ENCODE peak calls at places on chromosomes 11 and 22, in ten cellular contexts. L, Z, C, X, U, M, Q, F, E and B are unnamed samples.

GRCh38 chr11:125553357-125553756 is 15.9 kb upstream of the EI24 start:
- DNase-seq in M (no peak), U (no peak), Z (no peak), L (no peak), Q (no peak), X (no peak), F (no peak), C (no peak), E (no peak), B (no peak)

GRCh38 chr11:105236631-105237030 is 97.1 kb upstream of the CARD18 start:
- DNase-seq in L (no peak), M (no peak), X (no peak), F (no peak), Z (no peak), Q (no peak), U (peak; percentile 46), E (no peak), C (no peak), B (no peak)

GRCh38 chr11:73325036-73325981 is 17.2 kb downstream of the ARHGEF17 start:
- DNase-seq in U (peak; percentile 81), F (no peak), E (no peak), C (peak; percentile 69), L (no peak), M (no peak), Z (no peak), Q (no peak), X (no peak), B (no peak)

GRCh38 chr11:123194308-123195181 is 503 bp downstream of the CLMP start:
- DNase-seq in U (peak; percentile 61), X (no peak), M (no peak), E (no peak), C (no peak), L (no peak), Z (no peak), Q (no peak), F (no peak), B (no peak)

GRCh38 chr11:76152086-76152658 is 54.1 kb downstream of the WNT11 start:
- DNase-seq in C (peak; percentile 89), Z (peak; percentile 90), U (peak; percentile 44), L (no peak), M (peak; percentile 95), X (peak; percentile 39), E (peak; percentile 65), F (peak; percentile 67), Q (no peak), B (peak; percentile 89)

GRCh38 chr11:1071571-1072115 is 3.0 kb upstream of the MUC2 start:
- DNase-seq in C (no peak), X (no peak), F (no peak), M (no peak), U (no peak), Q (no peak), L (no peak), Z (no peak), E (no peak), B (no peak)

GRCh38 chr11:78526497-78527146 is 48.0 kb downstream of the NARS2 start:
- DNase-seq in Z (no peak), C (no peak), U (no peak), F (no peak), E (no peak), X (no peak), L (no peak), Q (no peak), M (no peak), B (no peak)

GRCh38 chr11:46200537-46201281 is 76.8 kb upstream of the CREB3L1 start:
- DNase-seq in Z (no peak), L (no peak), Q (no peak), U (peak; percentile 48), E (no peak), F (no peak), X (no peak), M (no peak), C (no peak), B (no peak)

GRCh38 chr11:131776211-131776610 is 405.8 kb downstream of the NTM start:
- DNase-seq in Z (no peak), L (no peak), U (no peak), Q (no peak), C (no peak), X (no peak), E (no peak), F (no peak), M (no peak), B (no peak)

GRCh38 chr11:89495951-89496350 is 4.8 kb upstream of the NOX4 start:
- DNase-seq in L (no peak), M (no peak), F (no peak), U (peak; percentile 80), Q (no peak), Z (no peak), E (no peak), X (no peak), C (no peak), B (peak; percentile 45)

GRCh38 chr22:39135092-39135896 is 17.2 kb downstream of the CBX7 start:
- DNase-seq in L (peak; percentile 56), U (peak; percentile 48), E (no peak), Z (no peak), X (no peak), F (no peak), C (no peak), Q (no peak), M (peak; percentile 68), B (peak; percentile 74)

GRCh38 chr11:56799691-56800090 is 51.2 kb upstream of the OR9G4 start:
- DNase-seq in C (no peak), F (no peak), X (no peak), U (no peak), Z (no peak), Q (no peak), L (no peak), M (no peak), E (no peak), B (no peak)

GRCh38 chr11:50379484-50379883 is 346.8 kb downstream of the OR4C45 start:
- DNase-seq in Q (no peak), L (no peak), M (no peak), F (no peak), U (no peak), Z (no peak), C (no peak), X (no peak), E (no peak), B (no peak)

GRCh38 chr22:43901976-43902643 is 10.3 kb upstream of the PNPLA5 start:
- DNase-seq in Z (no peak), M (no peak), L (no peak), Q (no peak), U (peak; percentile 96), F (no peak), X (no peak), C (no peak), E (no peak), B (no peak)

GRCh38 chr11:112797072-112797471 is 164.1 kb upstream of the NCAM1 start:
- DNase-seq in X (no peak), C (no peak), Q (no peak), M (no peak), F (no peak), Z (no peak), E (no peak), U (no peak), L (no peak), B (no peak)

GRCh38 chr22:37884420-37884819 is 21.7 kb upstream of the MICALL1 start:
- DNase-seq in M (no peak), E (no peak), Z (no peak), F (no peak), X (no peak), C (no peak), L (no peak), Q (no peak), U (no peak), B (no peak)

GRCh38 chr11:66204412-66204811 is 64.0 kb upstream of the RAB1B start:
- DNase-seq in M (no peak), F (no peak), E (no peak), L (no peak), C (no peak), U (no peak), X (no peak), Q (no peak), Z (no peak), B (no peak)

GRCh38 chr11:117538731-117539130 is 211.1 kb downstream of the CEP164 start:
- DNase-seq in E (no peak), U (no peak), F (no peak), M (no peak), Z (no peak), Q (no peak), C (no peak), X (no peak), L (no peak), B (no peak)

GRCh38 chr11:72687326-72687725 is 13.1 kb upstream of the PDE2A start:
- DNase-seq in L (no peak), C (no peak), F (no peak), M (no peak), U (no peak), Z (no peak), X (no peak), E (no peak), Q (no peak), B (no peak)

GRCh38 chr11:45333506-45333971 is 47.4 kb upstream of the SYT13 start:
- DNase-seq in Z (peak; percentile 37), C (no peak), X (no peak), L (no peak), Q (no peak), U (peak; percentile 63), F (no peak), M (no peak), E (no peak), B (peak; percentile 60)